ENCODE peak calls at places on chromosomes 11 and 22, in ten cellular contexts. X is naive thymus-derived CD8-positive, alpha-beta T cell; R is substantia nigra; N is naive B cell; A is CD8-positive, alpha-beta memory T cell; T is activated naive CD4-positive, alpha-beta T cell; H is amniotic stem cell; J is fibroblast of pulmonary artery; C is posterior vena cava; F is cardiac fibroblast. P is an unnamed sample.

GRCh38 chr22:50180727-50181521 is 4.8 kb upstream of the TRABD start:
- DNase-seq in X (no peak), R (no peak), N (no peak), A (no peak), T (no peak), H (no peak), J (no peak), C (peak; percentile 80), F (no peak), P (no peak)

GRCh38 chr11:64373598-64373974 is 14.6 kb downstream of the RPS6KA4 start:
- DNase-seq in X (no peak), R (no peak), N (no peak), A (no peak), T (no peak), H (no peak), J (no peak), C (no peak), F (no peak), P (no peak)

GRCh38 chr11:72048718-72049460 is 31.5 kb downstream of the NUMA1 start:
- DNase-seq in X (no peak), R (no peak), N (no peak), A (no peak), T (no peak), H (no peak), J (no peak), C (no peak), F (peak; percentile 33), P (no peak)

GRCh38 chr11:27211370-27212127 is 151.5 kb downstream of the CCDC34 start:
- DNase-seq in X (no peak), R (no peak), N (no peak), A (no peak), T (no peak), H (no peak), J (no peak), C (no peak), F (no peak), P (no peak)

GRCh38 chr11:123173040-123173855 is 21.8 kb downstream of the CLMP start:
- DNase-seq in X (no peak), R (no peak), N (no peak), A (no peak), T (no peak), H (peak; percentile 88), J (peak; percentile 92), C (no peak), F (peak; percentile 87), P (no peak)

GRCh38 chr22:49449377-49449776 is 378.3 kb downstream of the BRD1 start:
- DNase-seq in X (no peak), R (no peak), N (no peak), A (no peak), T (no peak), H (no peak), J (no peak), C (no peak), F (no peak), P (no peak)

GRCh38 chr11:65384301-65384889 is 1.9 kb upstream of the SLC25A45 start:
- DNase-seq in X (no peak), R (no peak), N (no peak), A (no peak), T (no peak), H (no peak), J (peak; percentile 66), C (no peak), F (peak; percentile 80), P (no peak)

GRCh38 chr11:75582935-75583709 is 21.1 kb downstream of the SERPINH1 start:
- DNase-seq in X (peak; percentile 53), R (peak; percentile 80), N (peak; percentile 40), A (peak; percentile 57), T (peak; percentile 64), H (peak; percentile 73), J (peak; percentile 61), C (peak; percentile 91), F (peak; percentile 73), P (peak; percentile 37)

GRCh38 chr22:40764743-40765441 is 54.3 kb downstream of the SLC25A17 start:
- DNase-seq in X (peak; percentile 27), R (no peak), N (peak; percentile 67), A (peak; percentile 16), T (peak; percentile 6), H (no peak), J (peak; percentile 4), C (no peak), F (no peak), P (no peak)

GRCh38 chr11:94550513-94550912 is 6.8 kb downstream of the FUT4 start:
- DNase-seq in X (no peak), R (no peak), N (no peak), A (no peak), T (no peak), H (no peak), J (no peak), C (no peak), F (no peak), P (no peak)

GRCh38 chr11:134583397-134583990 is 171.5 kb upstream of the B3GAT1 start:
- DNase-seq in X (no peak), R (no peak), N (no peak), A (no peak), T (no peak), H (no peak), J (no peak), C (no peak), F (no peak), P (no peak)

GRCh38 chr22:50676211-50676636 is 3.6 kb downstream of the SHANK3 start:
- DNase-seq in X (no peak), R (no peak), N (no peak), A (no peak), T (no peak), H (no peak), J (no peak), C (peak; percentile 57), F (no peak), P (no peak)

GRCh38 chr11:12746593-12747097 is 72.4 kb downstream of the TEAD1 start:
- DNase-seq in X (no peak), R (peak; percentile 55), N (no peak), A (no peak), T (no peak), H (peak; percentile 54), J (peak; percentile 93), C (no peak), F (peak; percentile 88), P (no peak)

GRCh38 chr11:75449271-75449670 is 16.3 kb upstream of the KLHL35 start:
- DNase-seq in X (no peak), R (no peak), N (no peak), A (no peak), T (no peak), H (no peak), J (no peak), C (no peak), F (no peak), P (no peak)

GRCh38 chr11:129102225-129102624 is 89.9 kb downstream of the ARHGAP32 start:
- DNase-seq in X (no peak), R (no peak), N (no peak), A (no peak), T (no peak), H (no peak), J (no peak), C (no peak), F (no peak), P (no peak)

GRCh38 chr11:125201525-125202121 is 37.1 kb downstream of the PKNOX2 start:
- DNase-seq in X (no peak), R (peak; percentile 50), N (no peak), A (no peak), T (no peak), H (no peak), J (peak; percentile 27), C (no peak), F (peak; percentile 33), P (no peak)

GRCh38 chr11:126355324-126355925 is at the start of gene ST3GAL4:
- DNase-seq in X (peak; percentile 29), R (peak; percentile 85), N (peak; percentile 14), A (peak; percentile 37), T (peak; percentile 44), H (no peak), J (peak; percentile 62), C (peak; percentile 95), F (peak; percentile 84), P (peak; percentile 75)

GRCh38 chr11:12552677-12553076 is 121.5 kb upstream of the TEAD1 start:
- DNase-seq in X (no peak), R (no peak), N (no peak), A (no peak), T (no peak), H (peak; percentile 25), J (peak; percentile 85), C (no peak), F (peak; percentile 95), P (no peak)

GRCh38 chr11:12361650-12362049 is 15.7 kb upstream of the PARVA start:
- DNase-seq in X (no peak), R (peak; percentile 6), N (no peak), A (no peak), T (no peak), H (no peak), J (no peak), C (no peak), F (no peak), P (no peak)

GRCh38 chr11:70490208-70490607 is 91.9 kb downstream of the CTTN start:
- DNase-seq in X (no peak), R (no peak), N (no peak), A (no peak), T (no peak), H (no peak), J (no peak), C (peak; percentile 64), F (no peak), P (no peak)

GRCh38 chr11:95345243-95345642 is 114.2 kb upstream of the SESN3 start:
- DNase-seq in X (no peak), R (no peak), N (no peak), A (no peak), T (no peak), H (no peak), J (no peak), C (no peak), F (no peak), P (no peak)

GRCh38 chr11:64007629-64008282 is 21.5 kb downstream of the OTUB1 start:
- DNase-seq in X (no peak), R (peak; percentile 86), N (no peak), A (no peak), T (no peak), H (no peak), J (peak; percentile 30), C (peak; percentile 95), F (peak; percentile 41), P (peak; percentile 50)

GRCh38 chr22:50244420-50245213 is at the start of gene TUBGCP6:
- DNase-seq in X (peak; percentile 88), R (peak; percentile 97), N (peak; percentile 93), A (peak; percentile 91), T (peak; percentile 87), H (peak; percentile 81), J (peak; percentile 92), C (peak; percentile 99), F (peak; percentile 90), P (peak; percentile 96)

GRCh38 chr22:46591890-46592289 is 28.3 kb upstream of the GRAMD4 start:
- DNase-seq in X (no peak), R (no peak), N (no peak), A (no peak), T (no peak), H (no peak), J (no peak), C (no peak), F (no peak), P (no peak)

GRCh38 chr11:69377953-69378302 is 84.0 kb downstream of the MYEOV start:
- DNase-seq in X (no peak), R (no peak), N (no peak), A (no peak), T (no peak), H (no peak), J (no peak), C (no peak), F (no peak), P (peak; percentile 31)